ENCODE peak calls at places on chromosomes 1 and 21, in nine cellular contexts. V is GM23338, U is GM12891, G is spleen, P is HL-60, I is breast epithelium, R is prostate gland, C is vagina, Q is sigmoid colon. Z is an unnamed sample.

GRCh38 chr1:201406831-201407406 is 7.8 kb upstream of the LAD1 start:
- DNase-seq in U (no peak), V (no peak), R (no peak), I (no peak), C (no peak), Q (no peak), P (no peak), G (no peak), Z (no peak)

GRCh38 chr1:13543927-13544556 is 30.2 kb upstream of the LRRC38 start:
- DNase-seq in P (no peak), V (peak), R (peak), U (no peak), Q (peak), C (no peak), I (peak), G (no peak), Z (no peak)

GRCh38 chr1:36517019-36517387 is 34.3 kb upstream of the CSF3R start:
- DNase-seq in U (no peak), R (no peak), C (no peak), V (no peak), G (no peak), I (peak), Q (peak), P (peak), Z (no peak)

GRCh38 chr1:245074232-245074747 is 80.5 kb upstream of the KIF26B start:
- DNase-seq in I (no peak), C (no peak), P (no peak), G (no peak), V (no peak), R (no peak), U (no peak), Q (no peak), Z (no peak)

GRCh38 chr1:51264470-51264869 is 28.4 kb downstream of the RNF11 start:
- DNase-seq in R (no peak), I (no peak), Q (no peak), G (no peak), V (no peak), U (no peak), P (no peak), C (no peak), Z (peak)

GRCh38 chr1:66539491-66539890 is 5.5 kb downstream of the SGIP1 start:
- DNase-seq in C (no peak), G (no peak), U (no peak), P (no peak), I (no peak), Q (no peak), R (no peak), V (no peak), Z (no peak)

GRCh38 chr1:119489201-119489600 is 17.8 kb upstream of the HSD3B1 start:
- DNase-seq in V (no peak), R (no peak), P (no peak), U (no peak), Q (no peak), I (no peak), G (no peak), C (no peak), Z (no peak)

GRCh38 chr1:203440780-203441179 is 34.8 kb upstream of the PRELP start:
- DNase-seq in R (peak), I (peak), Q (peak), P (no peak), V (peak), U (no peak), C (no peak), G (no peak), Z (no peak)

GRCh38 chr1:59008599-59009347 is 224.9 kb upstream of the JUN start:
- DNase-seq in V (no peak), G (no peak), I (no peak), U (no peak), C (no peak), R (no peak), P (no peak), Q (no peak), Z (no peak)

GRCh38 chr1:182069028-182069466 is 7.5 kb upstream of the ZNF648 start:
- DNase-seq in V (peak), R (peak), P (no peak), U (peak), C (no peak), Q (no peak), I (peak), G (no peak), Z (no peak)

GRCh38 chr1:47911424-47911823 is 85.8 kb downstream of the TRABD2B start:
- DNase-seq in G (no peak), C (no peak), Q (no peak), P (no peak), U (no peak), I (no peak), R (no peak), V (no peak), Z (no peak)

GRCh38 chr1:232868793-232869491 is 63.7 kb downstream of the MAP10 start:
- DNase-seq in R (peak), V (no peak), Q (no peak), I (peak), C (no peak), U (no peak), P (no peak), G (no peak), Z (no peak)

GRCh38 chr1:211939876-211940468 is 95.4 kb downstream of the INTS7 start:
- DNase-seq in G (no peak), V (no peak), C (no peak), U (no peak), Q (no peak), P (no peak), I (no peak), R (no peak), Z (no peak)

GRCh38 chr1:228058981-228059535 is 23.4 kb upstream of the ARF1 start:
- DNase-seq in C (no peak), P (no peak), R (no peak), U (no peak), G (peak), V (peak), I (no peak), Q (no peak), Z (no peak)

GRCh38 chr1:35727434-35727825 is 8.7 kb upstream of the C1orf216 start:
- DNase-seq in G (no peak), V (no peak), R (no peak), Q (no peak), I (no peak), C (no peak), U (no peak), P (no peak), Z (no peak)

GRCh38 chr1:230300322-230301301 is 125.5 kb downstream of the PGBD5 start:
- DNase-seq in R (no peak), U (no peak), V (no peak), Q (peak), G (peak), C (no peak), P (no peak), I (no peak), Z (no peak)

GRCh38 chr1:223674119-223674890 is 8.8 kb upstream of the CAPN8 start:
- DNase-seq in C (no peak), U (no peak), I (no peak), R (no peak), G (no peak), P (no peak), Q (no peak), V (peak), Z (peak)

GRCh38 chr1:183885142-183885735 is 80.3 kb downstream of the RGL1 start:
- DNase-seq in C (no peak), I (no peak), R (no peak), Q (no peak), U (no peak), P (no peak), V (no peak), G (no peak), Z (no peak)

GRCh38 chr1:41738475-41738874 is 180.2 kb downstream of the HIVEP3 start:
- DNase-seq in C (no peak), Q (no peak), I (no peak), G (no peak), U (no peak), V (no peak), P (peak), R (no peak), Z (no peak)

GRCh38 chr1:65165269-65166002 is 17.4 kb downstream of the AK4 start:
- DNase-seq in V (peak), C (no peak), P (peak), G (no peak), Q (no peak), I (no peak), U (no peak), R (no peak), Z (no peak)

GRCh38 chr1:73947009-73947408 is 251.0 kb downstream of the LRRIQ3 start:
- DNase-seq in Q (no peak), P (no peak), U (no peak), V (no peak), I (no peak), R (no peak), C (no peak), G (no peak), Z (no peak)

GRCh38 chr1:201324306-201324705 is 41.0 kb downstream of the PKP1 start:
- DNase-seq in U (no peak), V (no peak), Q (no peak), I (no peak), G (peak), R (no peak), P (no peak), C (no peak), Z (no peak)

GRCh38 chr1:224433671-224434446 is 738 bp downstream of the WDR26 start:
- DNase-seq in R (peak), P (peak), G (peak), I (peak), Q (peak), C (no peak), V (peak), U (no peak), Z (no peak)

GRCh38 chr1:96416690-96417444 is 304.7 kb upstream of the PTBP2 start:
- DNase-seq in V (no peak), U (no peak), R (no peak), I (no peak), G (no peak), C (no peak), P (no peak), Q (no peak), Z (no peak)

GRCh38 chr1:82099170-82099569 is 298.4 kb downstream of the ADGRL2 start:
- DNase-seq in V (no peak), P (no peak), U (no peak), I (no peak), C (no peak), G (no peak), Q (no peak), R (no peak), Z (no peak)

GRCh38 chr1:101025283-101025679 is 303 bp downstream of the DPH5 start:
- DNase-seq in P (peak), U (no peak), R (no peak), C (no peak), I (no peak), V (peak), Q (no peak), G (peak), Z (no peak)

GRCh38 chr1:108747898-108748297 is 1.4 kb downstream of the STXBP3 start:
- DNase-seq in C (no peak), G (no peak), I (no peak), Q (no peak), V (no peak), R (no peak), P (peak), U (no peak), Z (no peak)

GRCh38 chr1:30255111-30255510 is 468.3 kb downstream of the MATN1 start:
- DNase-seq in G (no peak), U (no peak), P (no peak), Q (no peak), C (no peak), I (no peak), R (no peak), V (no peak), Z (no peak)

GRCh38 chr1:61238371-61238689 is 156.0 kb downstream of the NFIA start:
- DNase-seq in C (no peak), P (no peak), I (no peak), R (no peak), G (no peak), V (peak), U (no peak), Q (no peak), Z (no peak)

GRCh38 chr1:61240878-61241277 is 158.5 kb downstream of the NFIA start:
- DNase-seq in U (no peak), R (no peak), G (no peak), C (no peak), Q (no peak), V (no peak), P (no peak), I (no peak), Z (no peak)

GRCh38 chr1:61241864-61242472 is 159.6 kb downstream of the NFIA start:
- DNase-seq in U (no peak), Q (no peak), G (no peak), R (peak), I (no peak), C (no peak), P (no peak), V (no peak), Z (no peak)

GRCh38 chr1:61244114-61244513 is 161.8 kb downstream of the NFIA start:
- DNase-seq in I (no peak), V (no peak), R (peak), P (no peak), U (no peak), C (no peak), Q (no peak), G (no peak), Z (no peak)

GRCh38 chr1:61241411-61241838 is 159.1 kb downstream of the NFIA start:
- DNase-seq in R (peak), Q (peak), G (no peak), P (no peak), I (peak), U (no peak), V (no peak), C (no peak), Z (no peak)
- TF ChIP-seq POLR2AphosphoS5 in R (peak), Q (peak), G (no peak), P (no peak), I (no peak), U (no peak), V (no peak), C (no peak), Z (no peak)

GRCh38 chr1:156673387-156674121 is 3.7 kb downstream of the NES start:
- DNase-seq in V (peak), U (no peak), I (no peak), Q (no peak), C (no peak), G (no peak), P (no peak), R (no peak), Z (no peak)
- TF ChIP-seq POLR2AphosphoS5 in V (peak), U (no peak), I (no peak), Q (no peak), C (no peak), G (no peak), P (no peak), R (no peak), Z (no peak)

DNA sequence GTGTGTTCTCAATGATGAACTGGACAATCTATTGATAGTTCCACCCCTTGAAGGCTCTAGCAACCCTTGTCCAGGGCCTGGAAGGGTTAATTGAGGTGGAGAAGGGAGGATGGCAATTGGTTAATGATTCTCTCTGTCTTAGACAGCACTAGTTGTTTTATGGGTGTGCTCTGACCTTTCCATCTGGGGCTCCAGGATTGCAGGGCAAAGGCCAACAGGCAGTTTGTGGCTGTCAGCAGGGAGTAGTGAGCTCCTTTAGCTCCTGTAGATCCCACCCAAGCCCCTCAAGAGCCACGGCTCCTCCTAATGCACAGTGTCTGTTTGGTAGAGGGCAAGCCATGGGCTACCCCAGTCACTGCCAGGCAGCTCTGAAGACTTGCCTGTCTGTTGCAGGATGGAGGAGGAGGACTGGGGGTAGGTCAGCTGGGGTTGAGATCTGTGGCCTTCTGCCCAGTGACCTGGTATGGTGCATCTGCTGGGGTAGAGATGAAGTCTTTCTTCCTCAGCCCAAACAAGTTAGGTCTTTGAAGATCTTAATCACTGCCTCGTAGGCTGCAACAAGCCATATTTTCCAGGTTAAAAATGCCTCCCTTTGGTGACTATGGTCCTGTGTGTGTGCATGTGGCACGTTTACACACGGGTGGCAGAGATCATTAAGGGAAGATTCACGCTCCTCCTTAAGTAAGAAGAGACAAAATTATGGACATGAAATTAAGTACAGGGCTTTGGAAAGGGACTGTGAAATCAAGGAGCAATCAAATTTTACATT is 7.7 kb downstream of the MROH7 start:
- DNase-seq in U (no peak), I (no peak), V (no peak), P (no peak), C (no peak), Q (no peak), R (no peak), G (no peak), Z (no peak)
- TF ChIP-seq POLR2AphosphoS5 in U (no peak), I (no peak), V (no peak), P (no peak), C (no peak), Q (no peak), R (no peak), G (no peak), Z (no peak)

DNA sequence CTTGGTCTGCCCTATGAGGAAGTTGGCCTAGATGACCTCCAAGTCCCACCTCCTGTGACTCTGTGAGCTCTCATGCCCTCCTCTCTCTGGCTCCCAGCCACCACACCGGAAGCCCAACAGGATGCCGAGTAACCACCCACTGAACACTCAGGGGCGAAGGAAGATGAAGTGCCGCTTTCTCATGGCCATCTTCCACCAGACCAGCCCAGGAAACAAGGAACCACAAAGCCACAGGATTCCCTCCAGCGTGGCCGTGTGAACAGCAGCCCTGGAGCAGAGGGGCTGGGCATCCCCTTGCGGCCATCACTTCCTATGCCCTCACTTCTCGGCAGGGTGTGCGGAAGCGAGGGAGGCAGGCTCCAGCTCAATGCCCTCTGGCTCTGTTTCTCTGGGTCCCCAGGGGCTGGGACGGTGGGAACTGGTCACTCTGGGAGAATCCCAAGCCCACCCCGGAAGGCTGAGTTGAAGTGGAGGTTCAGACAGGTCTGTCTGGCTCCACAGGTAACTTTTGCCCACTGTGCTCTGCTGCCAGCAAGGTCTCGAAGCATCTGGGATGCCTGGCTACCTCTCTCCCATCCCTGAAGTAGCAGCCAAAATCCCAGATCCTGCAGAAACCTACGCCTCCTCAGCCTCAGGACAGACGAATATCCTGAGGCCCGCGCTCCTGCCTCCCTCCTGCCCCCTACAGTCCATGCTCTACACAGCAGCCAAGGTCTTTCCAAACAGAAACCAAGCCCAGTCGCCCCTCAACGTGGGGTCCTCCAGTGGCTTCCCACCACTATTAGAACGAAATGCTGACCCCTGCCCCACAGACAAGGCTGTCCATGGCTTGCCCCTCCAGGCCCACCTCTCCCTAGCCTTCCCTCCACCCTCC is 44.2 kb upstream of the ECE1 start:
- DNase-seq in R (no peak), G (peak), V (peak), C (no peak), P (peak), I (peak), Q (peak), U (peak), Z (no peak)
- TF ChIP-seq POLR2AphosphoS5 in R (peak), G (peak), V (no peak), C (peak), P (peak), I (peak), Q (no peak), U (peak), Z (no peak)

DNA sequence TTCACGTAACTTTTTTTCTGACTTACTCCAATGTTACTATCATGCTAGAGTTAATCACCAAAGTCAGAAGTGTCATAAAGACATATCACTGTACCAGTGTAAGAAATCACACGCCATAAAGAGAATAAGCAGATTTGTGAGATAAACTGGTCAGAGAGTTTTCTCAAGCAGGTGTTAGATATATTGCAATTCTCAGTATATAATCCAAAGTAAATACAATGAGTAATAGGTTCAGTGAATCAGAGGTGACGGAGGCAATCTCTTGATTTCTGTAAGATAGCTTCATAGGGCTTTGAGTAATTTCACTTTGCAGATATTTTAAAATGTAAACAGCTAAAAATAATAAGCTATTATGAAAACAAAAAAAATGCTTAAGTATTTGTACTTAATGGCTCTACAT is 118.8 kb downstream of the USP25 start:
- DNase-seq in G (no peak), U (no peak), P (no peak), Q (no peak), I (no peak), V (no peak), R (no peak), C (no peak), Z (no peak)
- TF ChIP-seq POLR2AphosphoS5 in G (no peak), U (no peak), P (no peak), Q (no peak), I (no peak), V (no peak), R (no peak), C (no peak), Z (no peak)

GRCh38 chr21:42973991-42974831 is at the start of gene PKNOX1:
- DNase-seq in U (peak), I (peak), Q (peak), R (peak), C (no peak), G (peak), V (peak), P (peak), Z (peak)
- TF ChIP-seq POLR2AphosphoS5 in U (peak), I (peak), Q (peak), R (peak), C (peak), G (peak), V (peak), P (no peak), Z (no peak)

DNA sequence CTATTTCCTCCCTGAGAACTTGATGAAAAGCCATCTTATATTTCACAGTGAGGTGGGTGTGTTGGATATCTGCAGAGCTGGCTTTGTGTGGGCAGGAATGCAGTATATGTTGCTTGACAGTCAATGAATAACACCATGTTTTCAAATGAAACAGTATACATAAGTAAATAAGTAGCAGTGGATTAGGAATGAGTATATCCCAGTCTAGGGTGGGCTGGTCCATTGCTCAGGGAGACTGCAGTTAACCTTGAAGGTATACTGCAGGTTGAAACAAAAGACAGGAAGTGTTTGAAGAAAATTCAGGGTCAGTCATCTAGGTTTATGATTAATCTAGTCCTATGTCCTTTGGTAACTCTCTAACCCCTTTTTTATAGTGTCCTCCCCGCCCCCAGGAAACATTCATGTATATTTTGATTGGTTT is 1.0 kb downstream of the CTTNBP2NL start:
- DNase-seq in R (no peak), C (no peak), V (no peak), U (no peak), I (no peak), P (no peak), Q (no peak), G (no peak), Z (no peak)
- TF ChIP-seq POLR2AphosphoS5 in R (no peak), C (no peak), V (no peak), U (no peak), I (no peak), P (no peak), Q (no peak), G (no peak), Z (no peak)